ENCODE peak calls at places on chromosomes 1 and 21, in eight cellular contexts. One of them, this sample, is unnamed.
A peak's percentile ranks its signal among the peaks of the same experiment; 100 is the strongest.

GRCh38 chr21:29007801-29008200 is 11.3 kb downstream of the RWDD2B start:
- DNase-seq in ELF-1: peak; percentile 12
- DNase-seq in myocyte: no peak
- DNase-seq in ureter: no peak
- DNase-seq in hypothalamus: no peak
- DNase-seq in stimulated activated CD8-positive, alpha-beta memory T cell treated with anti-CD3 and anti-CD28 coated beads, Interleukin-4, amount 100 ng/mL, for 24 hours: no peak
- DNase-seq in NCI-H774: no peak
- DNase-seq in naive thymus-derived CD8-positive, alpha-beta T cell: no peak
- DNase-seq in this sample: no peak

GRCh38 chr1:95754412-95754811 is 520.4 kb downstream of the RWDD3 start:
- DNase-seq in NCI-H774: no peak
- DNase-seq in stimulated activated CD8-positive, alpha-beta memory T cell treated with anti-CD3 and anti-CD28 coated beads, Interleukin-4, amount 100 ng/mL, for 24 hours: no peak
- DNase-seq in ureter: no peak
- DNase-seq in naive thymus-derived CD8-positive, alpha-beta T cell: no peak
- DNase-seq in hypothalamus: no peak
- DNase-seq in ELF-1: no peak
- DNase-seq in myocyte: no peak
- DNase-seq in this sample: no peak

GRCh38 chr1:145859491-145860159 is 744 bp upstream of the PIAS3 start:
- DNase-seq in ureter: peak; percentile 93
- DNase-seq in NCI-H774: peak; percentile 86
- DNase-seq in naive thymus-derived CD8-positive, alpha-beta T cell: peak; percentile 70
- DNase-seq in ELF-1: peak; percentile 90
- DNase-seq in myocyte: peak; percentile 92
- DNase-seq in stimulated activated CD8-positive, alpha-beta memory T cell treated with anti-CD3 and anti-CD28 coated beads, Interleukin-4, amount 100 ng/mL, for 24 hours: peak; percentile 77
- DNase-seq in hypothalamus: peak; percentile 75
- DNase-seq in this sample: peak; percentile 80

GRCh38 chr1:168360151-168360550 is 79.5 kb downstream of the TBX19 start:
- DNase-seq in naive thymus-derived CD8-positive, alpha-beta T cell: no peak
- DNase-seq in ureter: no peak
- DNase-seq in NCI-H774: no peak
- DNase-seq in ELF-1: peak; percentile 49
- DNase-seq in hypothalamus: no peak
- DNase-seq in stimulated activated CD8-positive, alpha-beta memory T cell treated with anti-CD3 and anti-CD28 coated beads, Interleukin-4, amount 100 ng/mL, for 24 hours: peak; percentile 24
- DNase-seq in myocyte: no peak
- DNase-seq in this sample: no peak

GRCh38 chr1:194289569-194290266 is 1103.3 kb upstream of the B3GALT2 start:
- DNase-seq in stimulated activated CD8-positive, alpha-beta memory T cell treated with anti-CD3 and anti-CD28 coated beads, Interleukin-4, amount 100 ng/mL, for 24 hours: no peak
- DNase-seq in ELF-1: no peak
- DNase-seq in ureter: no peak
- DNase-seq in naive thymus-derived CD8-positive, alpha-beta T cell: no peak
- DNase-seq in NCI-H774: no peak
- DNase-seq in myocyte: no peak
- DNase-seq in hypothalamus: no peak
- DNase-seq in this sample: no peak

GRCh38 chr21:42513151-42513984 is at the start of gene SLC37A1:
- DNase-seq in ELF-1: no peak
- DNase-seq in hypothalamus: no peak
- DNase-seq in naive thymus-derived CD8-positive, alpha-beta T cell: peak; percentile 47
- DNase-seq in ureter: peak; percentile 50
- DNase-seq in myocyte: no peak
- DNase-seq in stimulated activated CD8-positive, alpha-beta memory T cell treated with anti-CD3 and anti-CD28 coated beads, Interleukin-4, amount 100 ng/mL, for 24 hours: peak; percentile 25
- DNase-seq in NCI-H774: no peak
- DNase-seq in this sample: no peak

GRCh38 chr1:26772687-26773086 is 15.1 kb upstream of the PIGV start:
- DNase-seq in naive thymus-derived CD8-positive, alpha-beta T cell: no peak
- DNase-seq in myocyte: peak; percentile 87
- DNase-seq in NCI-H774: no peak
- DNase-seq in ureter: no peak
- DNase-seq in stimulated activated CD8-positive, alpha-beta memory T cell treated with anti-CD3 and anti-CD28 coated beads, Interleukin-4, amount 100 ng/mL, for 24 hours: no peak
- DNase-seq in hypothalamus: no peak
- DNase-seq in ELF-1: no peak
- DNase-seq in this sample: peak; percentile 44

GRCh38 chr1:6599141-6599975 is 3.3 kb downstream of the KLHL21 start:
- DNase-seq in hypothalamus: no peak
- DNase-seq in myocyte: peak; percentile 57
- DNase-seq in naive thymus-derived CD8-positive, alpha-beta T cell: no peak
- DNase-seq in ELF-1: no peak
- DNase-seq in NCI-H774: no peak
- DNase-seq in stimulated activated CD8-positive, alpha-beta memory T cell treated with anti-CD3 and anti-CD28 coated beads, Interleukin-4, amount 100 ng/mL, for 24 hours: no peak
- DNase-seq in ureter: no peak
- DNase-seq in this sample: no peak

GRCh38 chr1:193406901-193407300 is 220.5 kb upstream of the B3GALT2 start:
- DNase-seq in naive thymus-derived CD8-positive, alpha-beta T cell: no peak
- DNase-seq in ureter: no peak
- DNase-seq in ELF-1: no peak
- DNase-seq in stimulated activated CD8-positive, alpha-beta memory T cell treated with anti-CD3 and anti-CD28 coated beads, Interleukin-4, amount 100 ng/mL, for 24 hours: no peak
- DNase-seq in hypothalamus: no peak
- DNase-seq in NCI-H774: no peak
- DNase-seq in myocyte: peak; percentile 63
- DNase-seq in this sample: peak; percentile 45

GRCh38 chr1:29924017-29924431 is 687.7 kb downstream of the PTPRU start:
- DNase-seq in ELF-1: no peak
- DNase-seq in NCI-H774: no peak
- DNase-seq in ureter: no peak
- DNase-seq in naive thymus-derived CD8-positive, alpha-beta T cell: no peak
- DNase-seq in myocyte: no peak
- DNase-seq in hypothalamus: no peak
- DNase-seq in stimulated activated CD8-positive, alpha-beta memory T cell treated with anti-CD3 and anti-CD28 coated beads, Interleukin-4, amount 100 ng/mL, for 24 hours: no peak
- DNase-seq in this sample: no peak

GRCh38 chr1:224852901-224853568 is 76.4 kb upstream of the DNAH14 start:
- DNase-seq in ureter: no peak
- DNase-seq in ELF-1: peak; percentile 23
- DNase-seq in myocyte: peak; percentile 61
- DNase-seq in NCI-H774: peak; percentile 38
- DNase-seq in stimulated activated CD8-positive, alpha-beta memory T cell treated with anti-CD3 and anti-CD28 coated beads, Interleukin-4, amount 100 ng/mL, for 24 hours: no peak
- DNase-seq in naive thymus-derived CD8-positive, alpha-beta T cell: no peak
- DNase-seq in hypothalamus: no peak
- DNase-seq in this sample: peak; percentile 63

GRCh38 chr1:36179220-36179600 is 23.2 kb downstream of the MAP7D1 start:
- DNase-seq in naive thymus-derived CD8-positive, alpha-beta T cell: no peak
- DNase-seq in NCI-H774: no peak
- DNase-seq in hypothalamus: no peak
- DNase-seq in ureter: no peak
- DNase-seq in myocyte: no peak
- DNase-seq in ELF-1: no peak
- DNase-seq in stimulated activated CD8-positive, alpha-beta memory T cell treated with anti-CD3 and anti-CD28 coated beads, Interleukin-4, amount 100 ng/mL, for 24 hours: no peak
- DNase-seq in this sample: no peak

GRCh38 chr1:157360021-157360390 is 192.3 kb downstream of the FCRL5 start:
- DNase-seq in stimulated activated CD8-positive, alpha-beta memory T cell treated with anti-CD3 and anti-CD28 coated beads, Interleukin-4, amount 100 ng/mL, for 24 hours: no peak
- DNase-seq in hypothalamus: no peak
- DNase-seq in myocyte: no peak
- DNase-seq in ELF-1: no peak
- DNase-seq in NCI-H774: peak; percentile 93
- DNase-seq in naive thymus-derived CD8-positive, alpha-beta T cell: no peak
- DNase-seq in ureter: no peak
- DNase-seq in this sample: no peak

GRCh38 chr1:182649041-182649440 is 35.3 kb downstream of the RGS8 start:
- DNase-seq in ureter: no peak
- DNase-seq in naive thymus-derived CD8-positive, alpha-beta T cell: no peak
- DNase-seq in myocyte: no peak
- DNase-seq in stimulated activated CD8-positive, alpha-beta memory T cell treated with anti-CD3 and anti-CD28 coated beads, Interleukin-4, amount 100 ng/mL, for 24 hours: no peak
- DNase-seq in hypothalamus: no peak
- DNase-seq in NCI-H774: no peak
- DNase-seq in ELF-1: no peak
- DNase-seq in this sample: no peak

GRCh38 chr1:66333463-66334232 is 200.3 kb upstream of the SGIP1 start:
- DNase-seq in ELF-1: no peak
- DNase-seq in ureter: no peak
- DNase-seq in stimulated activated CD8-positive, alpha-beta memory T cell treated with anti-CD3 and anti-CD28 coated beads, Interleukin-4, amount 100 ng/mL, for 24 hours: no peak
- DNase-seq in naive thymus-derived CD8-positive, alpha-beta T cell: no peak
- DNase-seq in hypothalamus: peak; percentile 13
- DNase-seq in NCI-H774: no peak
- DNase-seq in myocyte: no peak
- DNase-seq in this sample: no peak

GRCh38 chr1:8152731-8153702 is 126.9 kb upstream of the ERRFI1 start:
- DNase-seq in myocyte: no peak
- DNase-seq in naive thymus-derived CD8-positive, alpha-beta T cell: peak; percentile 22
- DNase-seq in ELF-1: no peak
- DNase-seq in NCI-H774: no peak
- DNase-seq in ureter: no peak
- DNase-seq in stimulated activated CD8-positive, alpha-beta memory T cell treated with anti-CD3 and anti-CD28 coated beads, Interleukin-4, amount 100 ng/mL, for 24 hours: no peak
- DNase-seq in hypothalamus: no peak
- DNase-seq in this sample: no peak

GRCh38 chr1:235984041-235984820 is 80.7 kb downstream of the NID1 start:
- DNase-seq in ELF-1: no peak
- DNase-seq in myocyte: peak; percentile 21
- DNase-seq in naive thymus-derived CD8-positive, alpha-beta T cell: no peak
- DNase-seq in hypothalamus: no peak
- DNase-seq in ureter: no peak
- DNase-seq in NCI-H774: no peak
- DNase-seq in stimulated activated CD8-positive, alpha-beta memory T cell treated with anti-CD3 and anti-CD28 coated beads, Interleukin-4, amount 100 ng/mL, for 24 hours: no peak
- DNase-seq in this sample: peak; percentile 63

GRCh38 chr1:115062542-115063004 is 26.7 kb downstream of the TSPAN2 start:
- DNase-seq in naive thymus-derived CD8-positive, alpha-beta T cell: peak; percentile 75
- DNase-seq in myocyte: peak; percentile 50
- DNase-seq in NCI-H774: no peak
- DNase-seq in hypothalamus: no peak
- DNase-seq in ELF-1: no peak
- DNase-seq in ureter: peak; percentile 91
- DNase-seq in stimulated activated CD8-positive, alpha-beta memory T cell treated with anti-CD3 and anti-CD28 coated beads, Interleukin-4, amount 100 ng/mL, for 24 hours: peak; percentile 79
- DNase-seq in this sample: no peak

GRCh38 chr1:108570128-108570527 is 10.2 kb downstream of the EEIG2 start:
- DNase-seq in stimulated activated CD8-positive, alpha-beta memory T cell treated with anti-CD3 and anti-CD28 coated beads, Interleukin-4, amount 100 ng/mL, for 24 hours: no peak
- DNase-seq in ELF-1: peak; percentile 14
- DNase-seq in ureter: no peak
- DNase-seq in hypothalamus: no peak
- DNase-seq in myocyte: peak; percentile 24
- DNase-seq in NCI-H774: no peak
- DNase-seq in naive thymus-derived CD8-positive, alpha-beta T cell: no peak
- DNase-seq in this sample: no peak

GRCh38 chr1:38071530-38072266 is 25.1 kb upstream of the POU3F1 start:
- DNase-seq in stimulated activated CD8-positive, alpha-beta memory T cell treated with anti-CD3 and anti-CD28 coated beads, Interleukin-4, amount 100 ng/mL, for 24 hours: no peak
- DNase-seq in ELF-1: peak; percentile 34
- DNase-seq in naive thymus-derived CD8-positive, alpha-beta T cell: no peak
- DNase-seq in myocyte: peak; percentile 24
- DNase-seq in NCI-H774: no peak
- DNase-seq in ureter: no peak
- DNase-seq in hypothalamus: no peak
- DNase-seq in this sample: no peak

GRCh38 chr1:187691439-187691838 is 862.7 kb downstream of the PLA2G4A start:
- DNase-seq in stimulated activated CD8-positive, alpha-beta memory T cell treated with anti-CD3 and anti-CD28 coated beads, Interleukin-4, amount 100 ng/mL, for 24 hours: no peak
- DNase-seq in NCI-H774: no peak
- DNase-seq in myocyte: no peak
- DNase-seq in ELF-1: no peak
- DNase-seq in hypothalamus: no peak
- DNase-seq in ureter: no peak
- DNase-seq in naive thymus-derived CD8-positive, alpha-beta T cell: no peak
- DNase-seq in this sample: peak; percentile 53

GRCh38 chr1:158259117-158259516 is 4.9 kb downstream of the CD1A start:
- DNase-seq in stimulated activated CD8-positive, alpha-beta memory T cell treated with anti-CD3 and anti-CD28 coated beads, Interleukin-4, amount 100 ng/mL, for 24 hours: no peak
- DNase-seq in ELF-1: no peak
- DNase-seq in naive thymus-derived CD8-positive, alpha-beta T cell: no peak
- DNase-seq in NCI-H774: no peak
- DNase-seq in ureter: no peak
- DNase-seq in hypothalamus: no peak
- DNase-seq in myocyte: no peak
- DNase-seq in this sample: no peak

GRCh38 chr1:15952317-15953258 is 23.3 kb downstream of the ZBTB17 start:
- DNase-seq in stimulated activated CD8-positive, alpha-beta memory T cell treated with anti-CD3 and anti-CD28 coated beads, Interleukin-4, amount 100 ng/mL, for 24 hours: no peak
- DNase-seq in ELF-1: peak; percentile 46
- DNase-seq in hypothalamus: no peak
- DNase-seq in ureter: no peak
- DNase-seq in myocyte: peak; percentile 69
- DNase-seq in naive thymus-derived CD8-positive, alpha-beta T cell: no peak
- DNase-seq in NCI-H774: no peak
- DNase-seq in this sample: peak; percentile 56

GRCh38 chr1:54309631-54310366 is 96.4 kb downstream of the SSBP3 start:
- DNase-seq in naive thymus-derived CD8-positive, alpha-beta T cell: no peak
- DNase-seq in stimulated activated CD8-positive, alpha-beta memory T cell treated with anti-CD3 and anti-CD28 coated beads, Interleukin-4, amount 100 ng/mL, for 24 hours: no peak
- DNase-seq in ELF-1: no peak
- DNase-seq in myocyte: peak; percentile 57
- DNase-seq in ureter: no peak
- DNase-seq in NCI-H774: no peak
- DNase-seq in hypothalamus: peak; percentile 46
- DNase-seq in this sample: no peak

GRCh38 chr1:206714331-206715058 is 29.8 kb downstream of the MAPKAPK2 start:
- DNase-seq in ELF-1: no peak
- DNase-seq in ureter: no peak
- DNase-seq in hypothalamus: no peak
- DNase-seq in naive thymus-derived CD8-positive, alpha-beta T cell: no peak
- DNase-seq in NCI-H774: no peak
- DNase-seq in stimulated activated CD8-positive, alpha-beta memory T cell treated with anti-CD3 and anti-CD28 coated beads, Interleukin-4, amount 100 ng/mL, for 24 hours: no peak
- DNase-seq in myocyte: no peak
- DNase-seq in this sample: no peak

GRCh38 chr1:25616932-25617625 is 488 bp downstream of the MAN1C1 start:
- DNase-seq in ELF-1: peak; percentile 41
- DNase-seq in ureter: no peak
- DNase-seq in naive thymus-derived CD8-positive, alpha-beta T cell: peak; percentile 34
- DNase-seq in stimulated activated CD8-positive, alpha-beta memory T cell treated with anti-CD3 and anti-CD28 coated beads, Interleukin-4, amount 100 ng/mL, for 24 hours: no peak
- DNase-seq in NCI-H774: no peak
- DNase-seq in myocyte: no peak
- DNase-seq in hypothalamus: no peak
- DNase-seq in this sample: no peak

GRCh38 chr1:167752219-167752985 is 30.6 kb downstream of the MPZL1 start:
- DNase-seq in naive thymus-derived CD8-positive, alpha-beta T cell: no peak
- DNase-seq in myocyte: no peak
- DNase-seq in NCI-H774: no peak
- DNase-seq in ureter: no peak
- DNase-seq in hypothalamus: no peak
- DNase-seq in stimulated activated CD8-positive, alpha-beta memory T cell treated with anti-CD3 and anti-CD28 coated beads, Interleukin-4, amount 100 ng/mL, for 24 hours: no peak
- DNase-seq in ELF-1: no peak
- DNase-seq in this sample: no peak

GRCh38 chr21:31772674-31773555 is 41.0 kb upstream of the SCAF4 start:
- DNase-seq in ELF-1: no peak
- DNase-seq in stimulated activated CD8-positive, alpha-beta memory T cell treated with anti-CD3 and anti-CD28 coated beads, Interleukin-4, amount 100 ng/mL, for 24 hours: no peak
- DNase-seq in myocyte: no peak
- DNase-seq in naive thymus-derived CD8-positive, alpha-beta T cell: no peak
- DNase-seq in hypothalamus: no peak
- DNase-seq in ureter: no peak
- DNase-seq in NCI-H774: no peak
- DNase-seq in this sample: no peak

GRCh38 chr1:82604524-82604923 is 803.8 kb downstream of the ADGRL2 start:
- DNase-seq in naive thymus-derived CD8-positive, alpha-beta T cell: no peak
- DNase-seq in ELF-1: peak; percentile 28
- DNase-seq in stimulated activated CD8-positive, alpha-beta memory T cell treated with anti-CD3 and anti-CD28 coated beads, Interleukin-4, amount 100 ng/mL, for 24 hours: no peak
- DNase-seq in hypothalamus: no peak
- DNase-seq in ureter: no peak
- DNase-seq in myocyte: no peak
- DNase-seq in NCI-H774: no peak
- DNase-seq in this sample: no peak

GRCh38 chr1:2528016-2528415 is 1.6 kb upstream of the PANK4 start:
- DNase-seq in naive thymus-derived CD8-positive, alpha-beta T cell: no peak
- DNase-seq in hypothalamus: peak; percentile 74
- DNase-seq in NCI-H774: no peak
- DNase-seq in ELF-1: no peak
- DNase-seq in stimulated activated CD8-positive, alpha-beta memory T cell treated with anti-CD3 and anti-CD28 coated beads, Interleukin-4, amount 100 ng/mL, for 24 hours: no peak
- DNase-seq in ureter: no peak
- DNase-seq in myocyte: peak; percentile 71
- DNase-seq in this sample: no peak

GRCh38 chr1:150516050-150516591 is 569 bp downstream of the FALEC start:
- DNase-seq in ELF-1: peak; percentile 52
- DNase-seq in NCI-H774: peak; percentile 13
- DNase-seq in ureter: no peak
- DNase-seq in myocyte: no peak
- DNase-seq in hypothalamus: no peak
- DNase-seq in stimulated activated CD8-positive, alpha-beta memory T cell treated with anti-CD3 and anti-CD28 coated beads, Interleukin-4, amount 100 ng/mL, for 24 hours: no peak
- DNase-seq in naive thymus-derived CD8-positive, alpha-beta T cell: no peak
- DNase-seq in this sample: no peak

GRCh38 chr21:17348357-17348756 is 164.5 kb upstream of the CXADR start:
- DNase-seq in NCI-H774: no peak
- DNase-seq in stimulated activated CD8-positive, alpha-beta memory T cell treated with anti-CD3 and anti-CD28 coated beads, Interleukin-4, amount 100 ng/mL, for 24 hours: no peak
- DNase-seq in hypothalamus: no peak
- DNase-seq in ELF-1: no peak
- DNase-seq in myocyte: no peak
- DNase-seq in ureter: no peak
- DNase-seq in naive thymus-derived CD8-positive, alpha-beta T cell: no peak
- DNase-seq in this sample: no peak

GRCh38 chr1:245810789-245811337 is 656.1 kb downstream of the KIF26B start:
- DNase-seq in hypothalamus: no peak
- DNase-seq in NCI-H774: peak; percentile 52
- DNase-seq in ELF-1: no peak
- DNase-seq in naive thymus-derived CD8-positive, alpha-beta T cell: no peak
- DNase-seq in myocyte: no peak
- DNase-seq in ureter: no peak
- DNase-seq in stimulated activated CD8-positive, alpha-beta memory T cell treated with anti-CD3 and anti-CD28 coated beads, Interleukin-4, amount 100 ng/mL, for 24 hours: no peak
- DNase-seq in this sample: no peak

GRCh38 chr21:16117331-16117730 is 387.5 kb downstream of the USP25 start:
- DNase-seq in ureter: no peak
- DNase-seq in NCI-H774: no peak
- DNase-seq in ELF-1: no peak
- DNase-seq in hypothalamus: no peak
- DNase-seq in naive thymus-derived CD8-positive, alpha-beta T cell: no peak
- DNase-seq in myocyte: no peak
- DNase-seq in stimulated activated CD8-positive, alpha-beta memory T cell treated with anti-CD3 and anti-CD28 coated beads, Interleukin-4, amount 100 ng/mL, for 24 hours: no peak
- DNase-seq in this sample: peak; percentile 30